ENCODE peak calls at places on chromosomes 16 and 17, in eight cellular contexts. M is heart left ventricle, R is GM12891, Z is endothelial cell of umbilical vein, A is esophagus squamous epithelium, K is A549, H is breast epithelium, N is IMR-90. C is an unnamed sample.

GRCh38 chr17:63419949-63420867 is 25.9 kb downstream of the CYB561 start:
- DNase-seq in M (no peak), R (no peak), Z (peak), A (no peak), K (no peak), H (no peak), N (no peak), C (no peak)

GRCh38 chr17:28473542-28473941 is at the start of gene SLC13A2:
- DNase-seq in M (no peak), R (no peak), Z (no peak), A (no peak), K (no peak), H (no peak), N (no peak), C (no peak)

GRCh38 chr16:81399909-81400308 is 44.7 kb upstream of the CMIP start:
- DNase-seq in M (no peak), R (no peak), Z (no peak), A (no peak), K (no peak), H (no peak), N (no peak), C (no peak)

GRCh38 chr17:41456206-41456605 is 11.0 kb downstream of the KRT32 start:
- DNase-seq in M (no peak), R (no peak), Z (no peak), A (no peak), K (peak), H (no peak), N (no peak), C (no peak)

GRCh38 chr16:48538746-48539484 is 71.1 kb downstream of the N4BP1 start:
- DNase-seq in M (no peak), R (no peak), Z (no peak), A (no peak), K (no peak), H (no peak), N (no peak), C (no peak)

GRCh38 chr17:50542795-50543774 is 3.9 kb upstream of the SPATA20 start:
- DNase-seq in M (no peak), R (no peak), Z (no peak), A (no peak), K (peak), H (peak), N (no peak), C (no peak)

GRCh38 chr16:11405331-11406176 is 60.3 kb downstream of the RMI2 start:
- DNase-seq in M (no peak), R (no peak), Z (peak), A (no peak), K (peak), H (no peak), N (peak), C (peak)

GRCh38 chr16:78281115-78281514 is 181.7 kb downstream of the WWOX start:
- DNase-seq in M (no peak), R (no peak), Z (no peak), A (no peak), K (no peak), H (no peak), N (no peak), C (no peak)

DNA sequence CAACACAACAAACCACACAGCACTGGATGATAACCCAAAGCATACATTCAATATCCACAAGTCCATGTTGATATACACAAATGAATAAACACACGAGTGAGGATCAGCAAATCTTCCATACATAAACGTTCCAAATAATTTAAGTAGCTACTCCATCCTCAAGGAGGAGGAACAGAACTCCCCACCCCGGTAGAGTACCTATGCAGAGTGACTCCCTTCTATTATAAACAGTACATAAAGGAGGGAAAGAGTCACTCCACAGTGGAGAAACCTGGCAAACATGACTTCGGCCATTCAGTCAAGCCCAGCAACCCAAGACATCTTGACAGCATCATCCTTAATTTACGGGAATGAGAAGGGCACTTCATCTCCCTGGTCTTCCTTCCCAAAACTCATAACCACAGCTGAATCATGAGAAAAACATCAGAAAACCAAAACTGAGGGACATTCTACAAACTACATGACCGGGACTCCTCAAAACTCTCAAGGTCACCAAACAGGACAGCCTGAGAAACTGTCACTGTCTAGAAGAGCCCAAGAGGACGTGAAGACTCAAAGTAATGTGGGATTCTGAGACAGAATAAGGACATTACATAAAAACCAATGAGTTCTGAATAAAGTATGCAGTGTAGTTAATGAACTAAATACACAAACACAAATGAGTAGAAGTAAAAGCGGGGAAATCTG is 5.6 kb downstream of the USP22 start:
- DNase-seq in M (no peak), R (no peak), Z (no peak), A (no peak), K (no peak), H (no peak), N (no peak), C (no peak)
- TF ChIP-seq POLR2A in M (no peak), R (no peak), Z (no peak), A (no peak), K (no peak), H (no peak), N (no peak), C (no peak)

DNA sequence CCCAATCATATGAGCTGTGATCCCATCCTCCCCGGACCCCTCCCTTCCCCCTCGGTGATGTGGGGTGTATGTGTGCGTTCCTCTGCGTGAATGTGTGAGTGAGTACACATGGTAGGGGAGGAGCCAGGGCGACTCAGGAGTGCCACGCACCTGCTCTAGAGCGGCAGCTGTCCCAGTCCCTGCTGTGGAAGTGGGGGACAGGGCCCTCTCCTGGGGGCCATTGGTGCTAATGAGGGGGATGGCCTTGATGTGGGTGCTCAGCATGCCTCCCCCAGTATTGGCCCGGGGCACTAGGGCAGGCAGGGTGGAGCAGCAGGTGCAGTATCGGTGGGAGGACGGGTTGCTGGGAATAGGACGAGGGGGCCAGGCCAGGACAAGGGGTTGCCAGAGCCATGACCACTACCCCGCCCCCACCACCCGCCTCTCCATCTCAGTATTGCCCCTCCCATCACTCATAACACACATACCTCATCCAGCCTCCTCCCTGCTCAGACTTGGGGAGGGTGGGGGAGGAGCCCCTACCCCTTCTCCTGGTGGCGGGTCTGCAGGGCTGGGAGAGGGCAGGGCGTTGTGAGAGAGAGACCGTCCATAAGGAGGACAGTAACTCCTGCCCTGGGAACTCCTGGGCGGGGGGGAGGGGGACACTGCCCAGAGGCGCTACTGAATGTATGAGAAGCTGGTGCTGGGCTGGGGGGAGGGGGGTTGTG is 8.5 kb downstream of the NR1D1 start:
- DNase-seq in M (peak), R (no peak), Z (no peak), A (no peak), K (no peak), H (no peak), N (no peak), C (no peak)
- TF ChIP-seq POLR2A in M (no peak), R (no peak), Z (no peak), A (no peak), K (no peak), H (no peak), N (no peak), C (no peak)

DNA sequence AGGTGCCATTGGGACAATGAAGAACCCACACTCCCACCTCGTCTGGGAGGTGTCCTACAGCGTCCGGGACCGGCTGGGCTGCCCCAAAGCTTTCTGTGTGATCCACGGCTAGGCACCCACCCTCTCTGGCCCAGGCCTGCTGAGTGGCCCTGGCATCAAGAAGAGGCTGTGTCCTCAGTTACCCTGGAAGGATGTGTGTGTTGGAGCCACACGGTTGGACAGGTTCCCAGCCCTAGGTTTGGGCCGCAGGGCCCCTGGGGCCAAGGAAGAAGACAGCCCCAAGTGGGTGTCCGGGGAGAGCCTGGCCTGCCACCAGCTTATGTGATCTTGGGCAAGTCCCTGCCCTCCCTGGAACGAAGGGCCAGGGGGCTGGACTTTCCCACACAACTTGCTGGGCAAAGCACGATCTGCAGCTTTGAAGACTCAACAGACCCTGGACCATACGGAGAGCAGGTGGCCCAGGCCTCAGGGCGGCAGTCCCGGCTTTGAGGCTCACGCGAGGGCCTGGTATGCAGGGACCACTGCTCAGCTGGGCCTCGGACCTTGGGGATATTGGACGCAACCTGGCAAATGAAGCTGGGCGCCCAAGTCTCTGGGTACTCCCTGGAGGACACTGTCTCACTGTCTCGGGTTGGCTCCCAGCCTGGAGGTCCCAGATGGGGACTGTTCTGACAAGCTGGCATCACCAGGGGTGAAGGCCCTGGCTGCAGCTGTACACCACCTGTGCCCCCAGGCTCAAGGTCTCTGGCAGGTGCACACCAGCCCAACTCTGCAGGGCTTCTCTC is 17.5 kb downstream of the MYBBP1A start:
- DNase-seq in M (no peak), R (no peak), Z (no peak), A (no peak), K (no peak), H (no peak), N (no peak), C (no peak)
- TF ChIP-seq POLR2A in M (no peak), R (no peak), Z (no peak), A (no peak), K (no peak), H (no peak), N (no peak), C (no peak)

GRCh38 chr17:51948128-51948527 is 210.4 kb downstream of the CA10 start:
- DNase-seq in M (no peak), R (no peak), Z (no peak), A (no peak), K (no peak), H (no peak), N (no peak), C (peak)

GRCh38 chr17:51947160-51947559 is 211.4 kb downstream of the CA10 start:
- DNase-seq in M (no peak), R (no peak), Z (no peak), A (no peak), K (no peak), H (no peak), N (no peak), C (no peak)

GRCh38 chr17:51951737-51952136 is 206.8 kb downstream of the CA10 start:
- DNase-seq in M (no peak), R (no peak), Z (no peak), A (no peak), K (no peak), H (no peak), N (no peak), C (no peak)

DNA sequence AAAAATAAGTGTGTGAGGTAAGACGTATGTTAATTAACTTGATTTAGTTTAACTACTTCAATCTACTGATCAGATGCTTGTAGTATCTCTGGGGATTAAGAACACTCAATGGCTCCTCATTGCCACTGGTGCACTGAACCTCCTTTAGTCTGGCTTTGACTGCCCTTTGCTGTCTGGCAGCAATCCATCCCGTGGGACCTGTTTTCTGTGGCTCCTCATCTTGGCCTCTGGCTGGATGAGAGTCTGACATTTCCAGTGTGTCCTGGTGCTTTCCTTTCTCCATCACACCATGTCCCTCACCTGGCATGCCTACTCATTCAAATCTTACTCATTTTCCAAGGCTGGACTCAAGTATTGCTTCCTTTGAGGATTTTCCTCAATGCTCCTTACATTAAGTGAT is 212.2 kb downstream of the CA10 start:
- DNase-seq in M (no peak), R (no peak), Z (no peak), A (no peak), K (no peak), H (no peak), N (no peak), C (no peak)
- TF ChIP-seq POLR2A in M (no peak), R (no peak), Z (no peak), A (no peak), K (no peak), H (no peak), N (no peak), C (no peak)

GRCh38 chr16:88807142-88807625 is 3.6 kb downstream of the CDT1 start:
- DNase-seq in M (no peak), R (no peak), Z (no peak), A (no peak), K (no peak), H (no peak), N (no peak), C (no peak)
- TF ChIP-seq POLR2A in M (no peak), R (no peak), Z (peak), A (no peak), K (no peak), H (no peak), N (no peak), C (no peak)

GRCh38 chr16:564690-565419 is 1.9 kb upstream of the NHLRC4 start:
- DNase-seq in M (no peak), R (no peak), Z (no peak), A (no peak), K (no peak), H (no peak), N (no peak), C (no peak)

GRCh38 chr16:568401-569258 is 1.1 kb upstream of the PIGQ start:
- DNase-seq in M (no peak), R (no peak), Z (no peak), A (no peak), K (no peak), H (no peak), N (no peak), C (no peak)

GRCh38 chr16:567362-568256 is 804 bp downstream of the NHLRC4 start:
- DNase-seq in M (no peak), R (no peak), Z (no peak), A (no peak), K (no peak), H (no peak), N (no peak), C (no peak)

GRCh38 chr16:565420-566330 is 1.1 kb upstream of the NHLRC4 start:
- DNase-seq in M (no peak), R (no peak), Z (no peak), A (no peak), K (no peak), H (peak), N (peak), C (no peak)

DNA sequence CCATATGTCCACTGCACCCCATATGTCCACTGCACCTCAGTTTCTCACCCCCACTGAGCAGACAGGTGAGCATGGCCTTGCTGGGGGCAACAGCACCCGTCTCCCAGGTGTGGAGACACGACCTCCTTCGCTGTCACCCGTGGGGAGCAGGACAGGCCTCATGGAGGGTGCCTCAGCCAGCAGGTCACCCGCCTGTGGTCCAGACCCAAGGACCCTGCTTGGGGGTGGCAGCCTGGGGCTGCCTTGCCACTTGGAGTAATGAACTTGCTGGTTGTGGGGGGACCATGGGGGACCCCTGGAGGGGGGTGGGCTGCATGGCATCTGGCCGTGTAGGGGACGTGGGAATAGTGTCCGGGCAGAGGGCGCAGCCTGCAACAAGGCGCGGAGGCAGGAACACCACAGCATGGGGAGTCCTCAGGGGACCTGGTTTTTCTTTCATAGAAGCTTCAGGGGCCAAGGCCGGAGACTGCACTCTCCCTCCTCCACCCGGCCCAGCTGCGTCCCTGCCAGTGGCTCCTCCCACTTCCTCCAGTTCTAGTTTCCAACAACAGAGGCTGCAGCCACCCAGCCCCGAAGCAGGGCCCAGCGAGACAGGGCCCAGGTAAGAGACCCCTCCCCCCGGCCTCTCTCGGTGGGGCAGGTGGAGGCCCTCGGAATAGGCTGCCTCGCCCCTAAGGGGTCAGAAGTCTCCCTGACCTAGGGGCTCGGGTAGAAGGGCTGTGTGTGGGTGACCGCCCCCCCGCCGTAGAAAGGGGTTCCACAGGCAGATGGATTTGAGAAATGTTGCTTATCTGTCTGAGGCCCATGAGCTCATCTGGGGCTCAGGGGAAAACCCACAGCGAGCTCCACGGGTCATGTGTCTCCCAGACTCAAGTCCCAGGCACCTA is at the start of gene NHLRC4:
- DNase-seq in M (peak), R (peak), Z (peak), A (no peak), K (no peak), H (peak), N (peak), C (peak)
- TF ChIP-seq POLR2A in M (no peak), R (peak), Z (no peak), A (no peak), K (no peak), H (no peak), N (no peak), C (no peak)

DNA sequence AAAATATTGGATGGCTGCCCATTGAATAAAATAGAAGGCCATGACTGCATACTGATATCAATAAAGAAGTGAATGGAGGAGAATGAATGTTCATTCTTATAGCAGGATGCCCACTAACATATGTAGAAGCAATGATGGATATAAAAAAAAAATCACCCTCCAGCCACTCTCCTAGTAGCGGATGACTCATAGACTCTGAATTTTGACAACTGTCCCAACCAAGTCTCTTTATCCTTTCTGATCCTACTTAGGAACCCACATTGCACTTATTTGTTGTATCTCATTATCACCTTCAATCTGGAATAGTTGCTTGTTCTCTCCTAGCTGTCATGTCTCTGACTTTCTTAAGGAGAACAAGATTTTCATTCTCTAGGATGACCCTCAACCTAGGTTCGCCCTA is 429.9 kb downstream of the HS3ST3B1 start:
- DNase-seq in M (no peak), R (no peak), Z (no peak), A (no peak), K (no peak), H (no peak), N (no peak), C (no peak)
- TF ChIP-seq POLR2A in M (no peak), R (no peak), Z (no peak), A (no peak), K (no peak), H (no peak), N (no peak), C (no peak)

DNA sequence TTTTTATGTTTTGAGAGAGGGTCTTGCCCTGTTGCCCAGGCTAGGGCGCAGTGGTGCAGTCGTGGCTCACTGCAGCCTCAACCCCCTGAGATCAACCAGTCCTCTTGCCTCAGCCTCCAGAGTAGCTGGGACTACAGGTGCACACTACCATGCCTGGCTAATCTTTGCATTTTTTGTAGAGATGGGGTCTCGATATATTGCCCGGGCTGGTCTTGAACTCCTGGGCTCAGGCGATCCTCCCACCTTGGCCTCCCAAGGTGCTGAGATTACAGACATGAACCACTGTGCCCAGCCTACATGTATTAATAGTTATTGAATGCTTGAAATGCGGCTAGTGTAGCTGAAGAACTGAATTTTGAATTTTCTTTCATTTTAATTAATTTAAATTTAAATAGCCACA is 12.2 kb downstream of the C1QTNF1 start:
- DNase-seq in M (no peak), R (no peak), Z (no peak), A (no peak), K (no peak), H (peak), N (no peak), C (no peak)
- TF ChIP-seq POLR2A in M (no peak), R (no peak), Z (no peak), A (no peak), K (no peak), H (no peak), N (no peak), C (no peak)

GRCh38 chr16:89688395-89688794 is 1.9 kb downstream of the CDK10 start:
- DNase-seq in M (no peak), R (no peak), Z (no peak), A (no peak), K (no peak), H (no peak), N (no peak), C (no peak)

GRCh38 chr16:89689142-89689541 is 2.7 kb downstream of the CDK10 start:
- DNase-seq in M (no peak), R (no peak), Z (no peak), A (no peak), K (no peak), H (no peak), N (no peak), C (no peak)

GRCh38 chr16:89685916-89686315 is 573 bp upstream of the CDK10 start:
- DNase-seq in M (no peak), R (no peak), Z (no peak), A (no peak), K (no peak), H (no peak), N (no peak), C (no peak)

GRCh38 chr16:89687092-89687940 is 827 bp downstream of the CDK10 start:
- DNase-seq in M (no peak), R (no peak), Z (peak), A (no peak), K (peak), H (no peak), N (peak), C (no peak)

GRCh38 chr16:89686520-89687091 is at the start of gene CDK10:
- DNase-seq in M (peak), R (peak), Z (peak), A (no peak), K (peak), H (peak), N (peak), C (peak)
- TF ChIP-seq POLR2A in M (no peak), R (peak), Z (peak), A (peak), K (peak), H (peak), N (peak), C (peak)